ENCODE peak calls at places on chromosomes 3 and 15, in four cellular contexts. One of them, this sample, is unnamed.
A peak's percentile ranks its signal among the peaks of the same experiment; 100 is the strongest.

GRCh38 chr15:73318463-73319351 is 50.1 kb downstream of the HCN4 start:
- DNase-seq in cardiac muscle cell: peak; percentile 31
- DNase-seq in GDM1: no peak
- DNase-seq in CD4-positive, alpha-beta T cell: no peak
- DNase-seq in this sample: peak; percentile 56

GRCh38 chr3:20648294-20648693 is 462.3 kb upstream of the SGO1 start:
- DNase-seq in cardiac muscle cell: peak; percentile 87
- DNase-seq in GDM1: no peak
- DNase-seq in CD4-positive, alpha-beta T cell: no peak
- DNase-seq in this sample: no peak

GRCh38 chr15:99566157-99566900 is 545 bp downstream of the MEF2A start:
- DNase-seq in cardiac muscle cell: no peak
- DNase-seq in GDM1: no peak
- DNase-seq in CD4-positive, alpha-beta T cell: peak; percentile 2
- DNase-seq in this sample: peak; percentile 16

GRCh38 chr3:24389108-24390090 is 105.3 kb downstream of the THRB start:
- DNase-seq in cardiac muscle cell: no peak
- DNase-seq in GDM1: no peak
- DNase-seq in CD4-positive, alpha-beta T cell: no peak
- DNase-seq in this sample: no peak

GRCh38 chr3:46408853-46409252 is 1.8 kb downstream of the CCRL2 start:
- DNase-seq in cardiac muscle cell: no peak
- DNase-seq in GDM1: no peak
- DNase-seq in CD4-positive, alpha-beta T cell: no peak
- DNase-seq in this sample: no peak

GRCh38 chr15:70164910-70165791 is 67.4 kb upstream of the TLE3 start:
- DNase-seq in cardiac muscle cell: no peak
- DNase-seq in GDM1: no peak
- DNase-seq in CD4-positive, alpha-beta T cell: no peak
- DNase-seq in this sample: no peak

GRCh38 chr3:194425399-194425798 is 26.3 kb upstream of the GP5 start:
- DNase-seq in cardiac muscle cell: no peak
- DNase-seq in GDM1: no peak
- DNase-seq in CD4-positive, alpha-beta T cell: no peak
- DNase-seq in this sample: no peak

GRCh38 chr15:40088929-40089755 is 19.5 kb downstream of the BMF start:
- DNase-seq in cardiac muscle cell: peak; percentile 78
- DNase-seq in GDM1: no peak
- DNase-seq in CD4-positive, alpha-beta T cell: no peak
- DNase-seq in this sample: no peak

GRCh38 chr3:46183330-46183729 is 24.8 kb downstream of the CCR1 start:
- DNase-seq in cardiac muscle cell: no peak
- DNase-seq in GDM1: peak; percentile 74
- DNase-seq in CD4-positive, alpha-beta T cell: no peak
- DNase-seq in this sample: no peak

GRCh38 chr15:63497642-63498100 is 6.7 kb upstream of the USP3 start:
- DNase-seq in cardiac muscle cell: peak; percentile 43
- DNase-seq in GDM1: peak; percentile 83
- DNase-seq in CD4-positive, alpha-beta T cell: peak; percentile 71
- DNase-seq in this sample: no peak

GRCh38 chr15:59587085-59587826 is 24.3 kb upstream of the GCNT3 start:
- DNase-seq in cardiac muscle cell: no peak
- DNase-seq in GDM1: no peak
- DNase-seq in CD4-positive, alpha-beta T cell: no peak
- DNase-seq in this sample: no peak

GRCh38 chr15:54772663-54773062 is 424.1 kb downstream of the RSL24D1 start:
- DNase-seq in cardiac muscle cell: no peak
- DNase-seq in GDM1: peak; percentile 38
- DNase-seq in CD4-positive, alpha-beta T cell: no peak
- DNase-seq in this sample: no peak

GRCh38 chr3:151445283-151446001 is 15.4 kb downstream of the IGSF10 start:
- DNase-seq in cardiac muscle cell: peak; percentile 96
- DNase-seq in GDM1: no peak
- DNase-seq in CD4-positive, alpha-beta T cell: no peak
- DNase-seq in this sample: no peak

GRCh38 chr3:155745795-155746550 is 1.1 kb upstream of the PLCH1 start:
- DNase-seq in cardiac muscle cell: peak; percentile 10
- DNase-seq in GDM1: no peak
- DNase-seq in CD4-positive, alpha-beta T cell: no peak
- DNase-seq in this sample: peak; percentile 28

GRCh38 chr3:33717616-33717865 is 513 bp downstream of the CLASP2 start:
- DNase-seq in cardiac muscle cell: peak; percentile 73
- DNase-seq in GDM1: peak; percentile 65
- DNase-seq in CD4-positive, alpha-beta T cell: no peak
- DNase-seq in this sample: peak; percentile 51

GRCh38 chr3:112390783-112391641 is 58.1 kb downstream of the CD200 start:
- DNase-seq in cardiac muscle cell: peak; percentile 99
- DNase-seq in GDM1: peak; percentile 48
- DNase-seq in CD4-positive, alpha-beta T cell: no peak
- DNase-seq in this sample: peak; percentile 12

GRCh38 chr3:159950156-159950898 is 38.3 kb upstream of the IL12A start:
- DNase-seq in cardiac muscle cell: peak; percentile 9
- DNase-seq in GDM1: no peak
- DNase-seq in CD4-positive, alpha-beta T cell: no peak
- DNase-seq in this sample: no peak

GRCh38 chr3:14460342-14461005 is 58.1 kb downstream of the SLC6A6 start:
- DNase-seq in cardiac muscle cell: peak; percentile 99
- DNase-seq in GDM1: no peak
- DNase-seq in CD4-positive, alpha-beta T cell: no peak
- DNase-seq in this sample: no peak

GRCh38 chr3:134074001-134074789 is 44.5 kb upstream of the SLCO2A1 start:
- DNase-seq in cardiac muscle cell: no peak
- DNase-seq in GDM1: no peak
- DNase-seq in CD4-positive, alpha-beta T cell: no peak
- DNase-seq in this sample: no peak

GRCh38 chr3:62529230-62529629 is 155.9 kb upstream of the FEZF2 start:
- DNase-seq in cardiac muscle cell: peak; percentile 37
- DNase-seq in GDM1: no peak
- DNase-seq in CD4-positive, alpha-beta T cell: no peak
- DNase-seq in this sample: peak; percentile 65

GRCh38 chr15:66232267-66232625 is 21.3 kb downstream of the MEGF11 start:
- DNase-seq in cardiac muscle cell: no peak
- DNase-seq in GDM1: no peak
- DNase-seq in CD4-positive, alpha-beta T cell: no peak
- DNase-seq in this sample: no peak

GRCh38 chr15:89455535-89455934 is 40.8 kb downstream of the RHCG start:
- DNase-seq in cardiac muscle cell: no peak
- DNase-seq in GDM1: no peak
- DNase-seq in CD4-positive, alpha-beta T cell: no peak
- DNase-seq in this sample: no peak

GRCh38 chr15:64048766-64049165 is 2.5 kb upstream of the DAPK2 start:
- DNase-seq in cardiac muscle cell: no peak
- DNase-seq in GDM1: no peak
- DNase-seq in CD4-positive, alpha-beta T cell: no peak
- DNase-seq in this sample: no peak

GRCh38 chr3:120503727-120504616 is 53.2 kb upstream of the FSTL1 start:
- DNase-seq in cardiac muscle cell: no peak
- DNase-seq in GDM1: no peak
- DNase-seq in CD4-positive, alpha-beta T cell: no peak
- DNase-seq in this sample: no peak

GRCh38 chr3:114770874-114771273 is 376.2 kb downstream of the ZBTB20 start:
- DNase-seq in cardiac muscle cell: peak; percentile 62
- DNase-seq in GDM1: no peak
- DNase-seq in CD4-positive, alpha-beta T cell: no peak
- DNase-seq in this sample: no peak

GRCh38 chr15:68304611-68305337 is 27.2 kb downstream of the FEM1B start:
- DNase-seq in cardiac muscle cell: no peak
- DNase-seq in GDM1: no peak
- DNase-seq in CD4-positive, alpha-beta T cell: no peak
- DNase-seq in this sample: no peak

GRCh38 chr3:129503387-129504010 is 24.9 kb upstream of the RHO start:
- DNase-seq in cardiac muscle cell: no peak
- DNase-seq in GDM1: no peak
- DNase-seq in CD4-positive, alpha-beta T cell: no peak
- DNase-seq in this sample: no peak

GRCh38 chr15:77069521-77070121 is 1.3 kb downstream of the TSPAN3 start:
- DNase-seq in cardiac muscle cell: no peak
- DNase-seq in GDM1: no peak
- DNase-seq in CD4-positive, alpha-beta T cell: no peak
- DNase-seq in this sample: no peak

GRCh38 chr3:169104541-169104940 is 559.0 kb downstream of the MECOM start:
- DNase-seq in cardiac muscle cell: peak; percentile 80
- DNase-seq in GDM1: no peak
- DNase-seq in CD4-positive, alpha-beta T cell: no peak
- DNase-seq in this sample: no peak

This sample was measured in neural crest cell.